ENCODE peak calls at places on chromosome X, in six cellular contexts. H, L, R, N, F and C are unnamed samples.

GRCh38 chrX:119410027-119410819 is 11.1 kb downstream of the SLC25A43 start:
- DNase-seq in H (peak), L (no peak), R (no peak), N (peak), F (no peak), C (no peak)

GRCh38 chrX:8341814-8342590 is 122.6 kb upstream of the VCX3B start:
- DNase-seq in H (no peak), L (no peak), R (no peak), N (no peak), F (no peak), C (no peak)

GRCh38 chrX:68443155-68443868 is 10.0 kb upstream of the OPHN1 start:
- DNase-seq in H (peak), L (no peak), R (no peak), N (no peak), F (peak), C (no peak)

GRCh38 chrX:97308161-97308560 is 424.5 kb downstream of the RPA4 start:
- DNase-seq in H (no peak), L (no peak), R (no peak), N (no peak), F (no peak), C (no peak)

GRCh38 chrX:20361081-20361889 is 94.6 kb upstream of the RPS6KA3 start:
- DNase-seq in H (peak), L (no peak), R (no peak), N (no peak), F (no peak), C (no peak)

GRCh38 chrX:154025230-154025629 is 5.5 kb upstream of the IRAK1 start:
- DNase-seq in H (no peak), L (no peak), R (no peak), N (no peak), F (no peak), C (no peak)

GRCh38 chrX:103733017-103733416 is 22.3 kb downstream of the TMEM31 start:
- DNase-seq in H (no peak), L (no peak), R (no peak), N (no peak), F (no peak), C (no peak)

GRCh38 chrX:129686422-129686948 is 31.7 kb upstream of the APLN start:
- DNase-seq in H (no peak), L (no peak), R (no peak), N (no peak), F (no peak), C (peak)

GRCh38 chrX:20361890-20362262 is 95.2 kb upstream of the RPS6KA3 start:
- DNase-seq in H (peak), L (no peak), R (no peak), N (no peak), F (no peak), C (peak)

GRCh38 chrX:46686003-46686645 is 72.8 kb downstream of the SLC9A7 start:
- DNase-seq in H (peak), L (no peak), R (peak), N (peak), F (no peak), C (peak)

GRCh38 chrX:3807906-3808305 is 94.5 kb upstream of the PRKX start:
- DNase-seq in H (no peak), L (no peak), R (no peak), N (no peak), F (no peak), C (no peak)

GRCh38 chrX:3815896-3816664 is 102.6 kb upstream of the PRKX start:
- DNase-seq in H (peak), L (peak), R (peak), N (peak), F (peak), C (no peak)

GRCh38 chrX:3806630-3807029 is 93.2 kb upstream of the PRKX start:
- DNase-seq in H (no peak), L (no peak), R (no peak), N (no peak), F (no peak), C (no peak)

GRCh38 chrX:3811331-3812311 is 98.2 kb upstream of the PRKX start:
- DNase-seq in H (peak), L (no peak), R (peak), N (peak), F (peak), C (no peak)
- H3K4me3 ChIP-seq in H (no peak), L (no peak), R (no peak), N (no peak), F (no peak), C (no peak)

GRCh38 chrX:39946822-39947221 is 150.9 kb downstream of the BCOR start:
- DNase-seq in H (no peak), L (no peak), R (no peak), N (no peak), F (no peak), C (no peak)
- TF ChIP-seq YY1 in H (no peak), L (no peak), R (no peak), N (no peak), F (no peak), C (no peak)

GRCh38 chrX:155048997-155049619 is 21.8 kb downstream of the CMC4 start:
- DNase-seq in H (peak), L (peak), R (peak), N (no peak), F (no peak), C (no peak)
- TF ChIP-seq ZNF274 in H (no peak), L (no peak), R (no peak), N (no peak), F (no peak), C (no peak)

GRCh38 chrX:100410901-100411801 is 1.1 kb upstream of the PCDH19 start:
- DNase-seq in H (no peak), L (peak), R (no peak), N (no peak), F (no peak), C (no peak)

GRCh38 chrX:100409316-100410082 is 574 bp downstream of the PCDH19 start:
- DNase-seq in H (no peak), L (no peak), R (no peak), N (no peak), F (no peak), C (no peak)

GRCh38 chrX:100408643-100409315 is 1.3 kb downstream of the PCDH19 start:
- DNase-seq in H (no peak), L (peak), R (no peak), N (no peak), F (no peak), C (no peak)

GRCh38 chrX:100411802-100412333 is 1.8 kb upstream of the PCDH19 start:
- DNase-seq in H (no peak), L (no peak), R (no peak), N (no peak), F (no peak), C (no peak)

GRCh38 chrX:100410083-100410590 is at the start of gene PCDH19:
- DNase-seq in H (no peak), L (peak), R (peak), N (no peak), F (no peak), C (peak)
- H3K4me3 ChIP-seq in H (peak), L (peak), R (no peak), N (peak), F (no peak), C (peak)